ENCODE peak calls at places on chromosomes 7 and 10, in seven cellular contexts. W is NCI-H187; D is Calu3; P is central memory CD4-positive, alpha-beta T cell; J is body of pancreas; O is activated naive CD4-positive, alpha-beta T cell treated with anti-CD3 and anti-CD28 coated beads, Interleukin-2, amount 10 ng/mL, durations not matched to agents 7 days and 5 days; G is posterior vena cava. I is an unnamed sample.

GRCh38 chr7:141074162-141074989 is 512 bp downstream of the TMEM178B start:
- DNase-seq in W (peak; percentile 30), D (peak; percentile 35), P (no peak), J (no peak), O (peak; percentile 24), G (peak; percentile 84), I (peak; percentile 33)

GRCh38 chr10:29203432-29203831 is 85.4 kb upstream of the LYZL1 start:
- DNase-seq in W (no peak), D (no peak), P (no peak), J (no peak), O (no peak), G (no peak), I (no peak)

GRCh38 chr10:13949844-13950542 is 363.2 kb downstream of the PRPF18 start:
- DNase-seq in W (no peak), D (no peak), P (no peak), J (no peak), O (no peak), G (no peak), I (no peak)

GRCh38 chr7:49767719-49768118 is 5.7 kb upstream of the VWC2 start:
- DNase-seq in W (no peak), D (no peak), P (no peak), J (no peak), O (no peak), G (no peak), I (no peak)

GRCh38 chr10:3619276-3619675 is 165.7 kb downstream of the KLF6 start:
- DNase-seq in W (no peak), D (no peak), P (no peak), J (no peak), O (no peak), G (no peak), I (no peak)

GRCh38 chr10:37495415-37495814 is 362.0 kb downstream of the ZNF248 start:
- DNase-seq in W (no peak), D (no peak), P (no peak), J (no peak), O (no peak), G (no peak), I (no peak)

GRCh38 chr10:7666253-7667023 is at the start of gene ITIH5:
- DNase-seq in W (no peak), D (peak; percentile 13), P (no peak), J (no peak), O (no peak), G (no peak), I (peak; percentile 27)

GRCh38 chr7:102125127-102125561 is 161.5 kb upstream of the SH2B2 start:
- DNase-seq in W (peak; percentile 7), D (no peak), P (no peak), J (no peak), O (no peak), G (peak; percentile 91), I (no peak)

GRCh38 chr7:122674502-122674901 is 24.4 kb downstream of the RNF133 start:
- DNase-seq in W (no peak), D (no peak), P (no peak), J (peak; percentile 50), O (no peak), G (no peak), I (no peak)

I was measured in HuH-7.5.